ENCODE peak calls at places on chromosomes 5 and 9, in seven cellular contexts. L, E, X, C, S, W and Y are unnamed samples. For H3K4me1, the result is how much of the 10 kb centered on the place peaks cover.

GRCh38 chr5:33048315-33048714 is 337.2 kb downstream of the NPR3 start:
- DNase-seq in L (no peak), W (no peak), C (no peak), X (no peak), S (no peak), E (no peak), Y (no peak)

GRCh38 chr5:93208156-93208895 is 372.7 kb downstream of the NR2F1-AS1 start:
- DNase-seq in C (no peak), X (no peak), E (no peak), L (no peak), S (no peak), W (no peak), Y (no peak)

GRCh38 chr5:5497132-5497748 is 74.8 kb downstream of the ICE1 start:
- DNase-seq in L (peak), S (peak), X (peak), E (peak), W (peak), C (peak), Y (peak)

GRCh38 chr5:82808960-82809359 is 268.2 kb downstream of the TMEM167A start:
- DNase-seq in W (no peak), X (no peak), L (no peak), S (no peak), E (no peak), C (no peak), Y (no peak)

GRCh38 chr5:172411423-172412111 is 42.8 kb downstream of the SH3PXD2B start:
- DNase-seq in L (no peak), W (no peak), C (peak), S (no peak), X (peak), E (peak), Y (no peak)

GRCh38 chr5:77491783-77492652 is at the start of gene WDR41:
- DNase-seq in E (peak), C (peak), S (peak), X (peak), W (peak), L (peak), Y (peak)

GRCh38 chr5:67257500-67257899 is 60.9 kb upstream of the CD180 start:
- DNase-seq in S (no peak), W (no peak), L (no peak), C (no peak), X (no peak), E (no peak), Y (no peak)

GRCh38 chr9:27572566-27572917 is 739 bp downstream of the C9orf72 start:
- DNase-seq in X (peak), C (no peak), W (no peak), E (no peak), S (no peak), L (no peak), Y (peak)

GRCh38 chr5:35466746-35467145 is 150.9 kb upstream of the SPEF2 start:
- DNase-seq in S (no peak), W (no peak), C (no peak), X (no peak), E (no peak), L (no peak), Y (no peak)

GRCh38 chr5:87850843-87851242 is 417.8 kb downstream of the TMEM161B start:
- DNase-seq in X (no peak), C (no peak), E (no peak), S (no peak), W (no peak), L (no peak), Y (no peak)

GRCh38 chr9:94160594-94161501 is 76.6 kb downstream of the PTPDC1 start:
- DNase-seq in X (no peak), E (no peak), L (no peak), W (peak), S (no peak), C (no peak), Y (no peak)

GRCh38 chr9:81028504-81028903 is 660.8 kb downstream of the TLE1 start:
- DNase-seq in E (no peak), S (peak), C (peak), W (peak), X (no peak), L (no peak), Y (no peak)

GRCh38 chr9:31535659-31536058 is 848.8 kb upstream of the ACO1 start:
- DNase-seq in X (no peak), C (no peak), E (no peak), W (no peak), S (no peak), L (no peak), Y (no peak)

GRCh38 chr9:124357591-124358361 is 57.5 kb downstream of the PSMB7 start:
- DNase-seq in W (no peak), X (peak), L (no peak), E (no peak), C (no peak), S (no peak), Y (no peak)

GRCh38 chr5:169390265-169390664 is 89.3 kb upstream of the SLIT3 start:
- DNase-seq in C (no peak), L (no peak), X (no peak), W (no peak), S (peak), E (no peak), Y (no peak)

GRCh38 chr5:50666261-50667078 is at the start of gene PARP8:
- DNase-seq in W (no peak), C (peak), L (no peak), S (peak), E (peak), X (peak), Y (peak)

GRCh38 chr5:153403470-153403869 is 87.0 kb upstream of the GRIA1 start:
- DNase-seq in L (no peak), X (no peak), W (no peak), C (no peak), S (no peak), E (no peak), Y (no peak)

GRCh38 chr5:142390303-142390840 is 65.6 kb upstream of the SPRY4 start:
- DNase-seq in L (no peak), W (no peak), X (no peak), C (no peak), E (no peak), S (no peak), Y (no peak)

GRCh38 chr5:72951850-72952468 is 3.9 kb upstream of the FCHO2 start:
- DNase-seq in W (peak), C (peak), L (no peak), S (peak), E (no peak), X (no peak), Y (no peak)

GRCh38 chr5:142819816-142820215 is 49.6 kb downstream of the ARHGAP26 start:
- DNase-seq in E (no peak), C (peak), W (no peak), X (no peak), L (no peak), S (no peak), Y (no peak)

GRCh38 chr5:115196161-115196560 is 26.5 kb upstream of the TRIM36 start:
- DNase-seq in L (no peak), W (no peak), C (no peak), X (no peak), E (no peak), S (no peak), Y (no peak)

GRCh38 chr9:135016876-135017275 is 70.6 kb upstream of the OLFM1 start:
- DNase-seq in S (no peak), X (no peak), L (no peak), W (no peak), C (no peak), E (no peak), Y (no peak)

GRCh38 chr9:90100014-90100413 is 495.2 kb downstream of the GADD45G start:
- DNase-seq in E (no peak), C (no peak), X (peak), L (no peak), S (no peak), W (no peak), Y (no peak)

GRCh38 chr5:43042176-43042625 is 2.1 kb upstream of the ANXA2R start:
- DNase-seq in W (peak), C (peak), S (peak), X (peak), E (peak), L (peak), Y (peak)

GRCh38 chr5:142512041-142512679 is 173.7 kb downstream of the FGF1 start:
- DNase-seq in L (peak), S (no peak), C (peak), X (peak), E (no peak), W (no peak), Y (no peak)

GRCh38 chr5:132209901-132210545 is 17.6 kb downstream of the P4HA2 start:
- DNase-seq in E (no peak), L (peak), X (peak), W (no peak), S (no peak), C (no peak), Y (no peak)

GRCh38 chr5:159824188-159825153 is 91.8 kb upstream of the ADRA1B start:
- DNase-seq in C (no peak), E (no peak), W (no peak), S (no peak), L (no peak), X (no peak), Y (no peak)

GRCh38 chr5:78896128-78896527 is 89.0 kb downstream of the ARSB start:
- DNase-seq in W (no peak), S (no peak), L (no peak), E (no peak), C (peak), X (no peak), Y (no peak)

GRCh38 chr5:159210306-159210722 is 961 bp upstream of the RNF145 start:
- DNase-seq in W (no peak), C (no peak), X (no peak), E (no peak), S (peak), L (no peak), Y (no peak)

GRCh38 chr9:78393932-78394331 is 97.0 kb downstream of the PSAT1 start:
- DNase-seq in L (no peak), C (no peak), X (no peak), W (no peak), E (no peak), S (no peak), Y (no peak)

GRCh38 chr5:122656107-122656506 is 118.8 kb upstream of the SNX2 start:
- DNase-seq in L (no peak), E (no peak), W (no peak), S (no peak), X (no peak), C (no peak), Y (no peak)

GRCh38 chr5:100799166-100799565 is 103.9 kb downstream of the ST8SIA4 start:
- DNase-seq in S (no peak), W (no peak), C (no peak), L (no peak), E (no peak), X (no peak), Y (no peak)

GRCh38 chr9:133788819-133789733 is 50.9 kb upstream of the SARDH start:
- DNase-seq in W (no peak), X (no peak), L (no peak), E (peak), S (no peak), C (no peak), Y (no peak)

GRCh38 chr5:139725073-139725830 is 70.4 kb upstream of the PSD2 start:
- DNase-seq in L (no peak), E (no peak), C (peak), X (peak), S (peak), W (no peak), Y (peak)

GRCh38 chr5:101977729-101978345 is 318.2 kb downstream of the SLCO4C1 start:
- DNase-seq in X (no peak), L (no peak), W (peak), C (peak), S (peak), E (no peak), Y (no peak)

GRCh38 chr5:27821681-27822080 is 783.3 kb upstream of the CDH9 start:
- DNase-seq in L (no peak), E (no peak), W (no peak), C (no peak), S (no peak), X (no peak), Y (no peak)

GRCh38 chr9:120868339-120868675 is 8.7 kb downstream of the PHF19 start:
- DNase-seq in E (no peak), X (no peak), W (no peak), L (no peak), C (peak), S (no peak), Y (no peak)

GRCh38 chr5:142883025-142883424 is 112.8 kb downstream of the ARHGAP26 start:
- DNase-seq in L (no peak), E (no peak), W (no peak), X (peak), C (peak), S (no peak), Y (no peak)

GRCh38 chr5:6652025-6652424 is 18.8 kb downstream of the SRD5A1 start:
- DNase-seq in L (no peak), E (no peak), S (no peak), X (no peak), C (no peak), W (no peak), Y (peak)

GRCh38 chr5:135880278-135880677 is 15.4 kb downstream of the IL9 start:
- DNase-seq in W (peak), S (peak), X (no peak), C (no peak), E (no peak), L (no peak), Y (no peak)

GRCh38 chr5:1008451-1009358 is at the start of gene NKD2:
- DNase-seq in E (peak), C (no peak), X (peak), W (no peak), L (peak), S (peak), Y (peak)
- TF ChIP-seq CTCF in E (peak), C (peak), X (peak), W (no peak), L (peak), S (peak), Y (peak)

DNA sequence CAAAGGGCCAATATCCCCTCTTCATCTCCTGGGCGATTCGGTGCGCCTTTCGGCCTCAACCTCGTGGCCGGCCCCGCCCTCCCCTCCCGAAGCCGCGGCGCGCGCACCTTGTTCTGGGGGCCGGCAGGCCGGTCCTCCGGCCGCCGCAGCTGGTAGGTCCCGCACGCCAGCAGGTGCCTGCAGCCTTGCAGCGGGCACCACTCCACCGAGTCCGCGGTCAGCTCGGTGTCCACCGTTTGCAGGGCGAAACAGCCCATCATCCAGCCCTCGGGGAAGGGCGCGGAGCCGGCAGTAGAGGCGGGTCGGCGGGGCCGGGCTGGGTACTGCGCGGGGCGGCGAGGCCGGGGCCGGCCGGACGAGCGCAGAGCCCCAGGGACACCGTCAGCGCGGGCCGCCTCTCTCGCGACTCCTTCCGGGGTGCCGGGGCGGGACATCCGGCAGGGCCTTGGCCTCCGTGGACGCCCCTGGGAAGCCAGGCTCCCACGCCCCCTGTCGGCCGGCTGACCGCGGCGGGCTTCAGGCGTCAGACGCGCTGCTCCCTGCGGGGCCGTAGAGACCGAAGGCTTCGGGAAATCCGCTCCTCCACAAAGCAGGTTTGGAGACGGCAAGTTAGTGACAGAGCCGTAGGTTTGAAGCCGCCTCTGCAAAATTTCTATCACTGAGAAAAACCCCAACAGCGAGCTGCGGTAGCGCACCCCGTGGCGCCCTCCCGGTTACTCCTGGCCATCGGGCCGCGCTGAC is at the start of gene DPH7:
- DNase-seq in E (peak), X (peak), L (peak), W (peak), C (peak), S (peak), Y (peak)
- TF ChIP-seq POLR2A in E (no peak), X (peak), L (peak), W (peak), C (no peak), S (peak), Y (peak)

GRCh38 chr9:112380102-112380581 is at the start of gene HSDL2:
- DNase-seq in S (peak), X (no peak), E (no peak), W (no peak), C (peak), L (peak), Y (no peak)
- H3K4me1 ChIP-seq in S (under half), X (half or more), E (half or more), W (under half), C (under half), L (under half), Y (under half)

GRCh38 chr5:60533789-60534188 is 166.2 kb downstream of the DEPDC1B start:
- DNase-seq in W (no peak), C (no peak), X (no peak), E (no peak), S (no peak), L (no peak), Y (no peak)
- TF ChIP-seq CTCF in W (no peak), C (no peak), X (no peak), E (no peak), S (no peak), L (no peak), Y (no peak)

GRCh38 chr5:9544502-9545300 is 1.2 kb downstream of the SEMA5A start:
- DNase-seq in W (no peak), L (peak), X (peak), C (peak), E (peak), S (peak), Y (peak)
- TF ChIP-seq POLR2A in W (no peak), L (no peak), X (no peak), C (peak), E (no peak), S (no peak), Y (no peak)

GRCh38 chr5:151005187-151005974 is 15.0 kb upstream of the GPX3 start:
- DNase-seq in W (peak), C (no peak), L (peak), X (peak), S (no peak), E (no peak), Y (no peak)

GRCh38 chr5:151007430-151008123 is 12.8 kb upstream of the GPX3 start:
- DNase-seq in X (peak), S (no peak), L (no peak), E (no peak), C (no peak), W (no peak), Y (no peak)

GRCh38 chr5:151005975-151006576 is 14.3 kb upstream of the GPX3 start:
- DNase-seq in C (peak), W (no peak), E (peak), X (peak), S (no peak), L (peak), Y (peak)

GRCh38 chr5:151008124-151008491 is 12.3 kb upstream of the GPX3 start:
- DNase-seq in S (no peak), E (no peak), X (no peak), C (no peak), L (no peak), W (no peak), Y (no peak)

DNA sequence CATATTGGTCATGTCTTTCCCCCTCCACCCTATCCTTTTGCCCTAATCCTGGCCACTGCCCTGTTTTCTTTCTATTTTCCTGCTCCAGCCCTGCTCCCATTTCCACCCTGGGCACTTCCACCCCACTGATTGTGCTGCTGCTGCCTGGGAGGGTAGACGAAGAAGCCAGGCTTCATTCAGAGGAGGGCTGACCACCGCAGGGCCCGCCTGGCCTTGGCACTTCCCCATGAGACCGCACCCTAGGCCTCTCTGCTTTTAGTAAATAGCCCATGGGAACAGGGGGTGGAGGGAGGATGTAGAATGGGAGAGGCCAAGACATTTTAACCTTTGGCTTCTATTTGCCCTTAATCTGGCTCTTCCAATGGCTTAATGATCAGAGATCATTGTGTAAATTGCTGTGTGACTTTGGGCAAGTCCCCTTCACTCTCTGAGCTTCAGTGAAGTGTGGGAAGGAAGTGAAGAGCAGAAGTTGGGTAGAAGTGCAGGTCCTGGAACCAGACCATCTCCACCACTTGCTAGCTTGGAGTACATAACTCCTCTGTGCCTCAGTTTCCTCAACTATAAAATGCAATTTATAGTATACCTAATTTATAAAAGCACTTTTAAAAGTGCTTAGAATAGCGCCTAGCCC is 13.6 kb upstream of the GPX3 start:
- DNase-seq in L (no peak), C (no peak), E (peak), X (peak), W (no peak), S (no peak), Y (no peak)
- H3K4me1 ChIP-seq in L (under half), C (under half), E (under half), X (under half), W (under half), S (under half), Y (under half)